ENCODE peak calls at places on chromosomes 16 and 17, in seven cellular contexts. T is Right ventricle myocardium superior; L is choroid plexus epithelial cell; A is stimulated activated CD4-positive, alpha-beta T cell treated with anti-CD3 and anti-CD28 coated beads, Interleukin-15, amount 100 ng/mL, for 48 hours; B is mesendoderm; X is activated T-helper 9 cell treated with anti-CD3 and anti-CD28 coated beads, Interleukin-2, amount 50 U/mL, for 16 hours; S is cardiac fibroblast. Z is an unnamed sample.

GRCh38 chr17:68794636-68795503 is 160.3 kb downstream of the ABCA8 start:
- DNase-seq in T (peak), L (peak), A (no peak), B (peak), X (no peak), S (peak), Z (no peak)

GRCh38 chr16:83045790-83046189 is 419.0 kb downstream of the CDH13 start:
- DNase-seq in T (no peak), L (no peak), A (no peak), B (no peak), X (no peak), S (no peak), Z (no peak)

GRCh38 chr16:912684-913613 is 57.8 kb downstream of the LMF1 start:
- DNase-seq in T (no peak), L (no peak), A (no peak), B (no peak), X (no peak), S (no peak), Z (no peak)

GRCh38 chr16:90019543-90020259 is 445 bp upstream of the DBNDD1 start:
- DNase-seq in T (no peak), L (peak), A (peak), B (peak), X (peak), S (peak), Z (peak)

GRCh38 chr17:50837980-50838954 is 2.9 kb downstream of the WFIKKN2 start:
- DNase-seq in T (no peak), L (no peak), A (no peak), B (no peak), X (no peak), S (no peak), Z (no peak)

GRCh38 chr17:80425835-80426426 is 11.0 kb downstream of the ENDOV start:
- DNase-seq in T (no peak), L (no peak), A (no peak), B (no peak), X (no peak), S (no peak), Z (no peak)

GRCh38 chr17:157901-158300 is 20.5 kb downstream of the SCGB1C2 start:
- DNase-seq in T (no peak), L (no peak), A (no peak), B (no peak), X (no peak), S (no peak), Z (no peak)

GRCh38 chr16:1916654-1916990 is 1.6 kb downstream of the HS3ST6 start:
- DNase-seq in T (no peak), L (no peak), A (no peak), B (peak), X (no peak), S (no peak), Z (no peak)

GRCh38 chr16:81521141-81521626 is 76.6 kb downstream of the CMIP start:
- DNase-seq in T (no peak), L (no peak), A (peak), B (peak), X (peak), S (no peak), Z (peak)

GRCh38 chr17:76562734-76563148 is 22.9 kb downstream of the PRCD start:
- DNase-seq in T (no peak), L (peak), A (no peak), B (no peak), X (no peak), S (peak), Z (no peak)

GRCh38 chr16:22161999-22162657 is at the start of gene SDR42E2:
- DNase-seq in T (no peak), L (no peak), A (peak), B (peak), X (peak), S (no peak), Z (no peak)

GRCh38 chr16:89325861-89326471 is 108.5 kb downstream of the ZNF778 start:
- DNase-seq in T (peak), L (peak), A (no peak), B (no peak), X (no peak), S (peak), Z (peak)

GRCh38 chr17:57121308-57122042 is 36.4 kb downstream of the AKAP1 start:
- DNase-seq in T (peak), L (peak), A (no peak), B (peak), X (no peak), S (peak), Z (no peak)

GRCh38 chr16:82738699-82739098 is 111.9 kb downstream of the CDH13 start:
- DNase-seq in T (no peak), L (peak), A (no peak), B (peak), X (no peak), S (peak), Z (no peak)

GRCh38 chr16:21263640-21264211 is 14.4 kb downstream of the CRYM start:
- DNase-seq in T (no peak), L (no peak), A (no peak), B (peak), X (no peak), S (no peak), Z (no peak)

GRCh38 chr16:88398874-88399178 is 16.1 kb downstream of the ZNF469 start:
- DNase-seq in T (no peak), L (no peak), A (no peak), B (no peak), X (no peak), S (no peak), Z (no peak)

GRCh38 chr16:74608381-74608780 is 1.5 kb upstream of the GLG1 start:
- DNase-seq in T (no peak), L (no peak), A (no peak), B (no peak), X (no peak), S (no peak), Z (no peak)

GRCh38 chr17:69574257-69575197 is 160.0 kb downstream of the MAP2K6 start:
- DNase-seq in T (no peak), L (peak), A (no peak), B (peak), X (no peak), S (peak), Z (no peak)

GRCh38 chr17:33854596-33854995 is 400.5 kb upstream of the CCL2 start:
- DNase-seq in T (no peak), L (no peak), A (no peak), B (no peak), X (no peak), S (no peak), Z (no peak)

GRCh38 chr17:42514279-42514678 is 21.8 kb upstream of the NAGLU start:
- DNase-seq in T (no peak), L (no peak), A (no peak), B (no peak), X (no peak), S (no peak), Z (no peak)

GRCh38 chr16:12917246-12917645 is 15.8 kb downstream of the SHISA9 start:
- DNase-seq in T (no peak), L (no peak), A (no peak), B (no peak), X (no peak), S (no peak), Z (no peak)

GRCh38 chr17:76593338-76593737 is 7.7 kb upstream of the ST6GALNAC2 start:
- DNase-seq in T (no peak), L (no peak), A (no peak), B (peak), X (no peak), S (no peak), Z (no peak)

GRCh38 chr16:71367243-71367976 is 8.9 kb downstream of the CALB2 start:
- DNase-seq in T (no peak), L (peak), A (peak), B (peak), X (no peak), S (peak), Z (peak)

GRCh38 chr17:35879748-35880654 is at the start of gene CCL5:
- DNase-seq in T (peak), L (peak), A (no peak), B (no peak), X (peak), S (peak), Z (no peak)

Z was measured in lower lobe of right lung.